ENCODE peak calls at places on chromosome 7, in six cellular contexts. P is heart right ventricle, S is PC-9, T is brain microvascular endothelial cell, L is mucosa of descending colon, C is astrocyte. W is an unnamed sample.

GRCh38 chr7:101066141-101066857 is 19.0 kb upstream of the TRIM56 start:
- DNase-seq in P (peak; percentile 30), S (no peak), T (peak; percentile 12), L (no peak), C (no peak), W (no peak)

GRCh38 chr7:55533050-55533728 is 39.1 kb downstream of the VOPP1 start:
- DNase-seq in P (no peak), S (peak; percentile 84), T (peak; percentile 37), L (peak; percentile 59), C (peak; percentile 71), W (peak; percentile 29)

GRCh38 chr7:152869041-152869676 is 109.6 kb downstream of the ACTR3B start:
- DNase-seq in P (no peak), S (no peak), T (no peak), L (no peak), C (no peak), W (no peak)

GRCh38 chr7:24417526-24418120 is 133.6 kb downstream of the NPY start:
- DNase-seq in P (no peak), S (no peak), T (no peak), L (no peak), C (no peak), W (no peak)

GRCh38 chr7:143485500-143485899 is 7.8 kb downstream of the TAS2R41 start:
- DNase-seq in P (no peak), S (no peak), T (peak; percentile 69), L (no peak), C (peak; percentile 58), W (peak; percentile 61)

GRCh38 chr7:7151285-7151684 is 31.1 kb upstream of the C1GALT1 start:
- DNase-seq in P (no peak), S (no peak), T (no peak), L (no peak), C (no peak), W (no peak)

GRCh38 chr7:134831862-134832261 is 52.4 kb downstream of the CALD1 start:
- DNase-seq in P (peak; percentile 50), S (no peak), T (peak; percentile 63), L (peak; percentile 29), C (no peak), W (no peak)

GRCh38 chr7:141071260-141071854 is 2.5 kb upstream of the TMEM178B start:
- DNase-seq in P (peak; percentile 40), S (no peak), T (no peak), L (peak; percentile 17), C (no peak), W (no peak)

GRCh38 chr7:37247881-37248280 is 200.8 kb downstream of the ELMO1 start:
- DNase-seq in P (no peak), S (peak; percentile 38), T (peak; percentile 16), L (no peak), C (peak; percentile 9), W (no peak)

GRCh38 chr7:65475734-65476319 is 102.2 kb downstream of the ZNF92 start:
- DNase-seq in P (no peak), S (peak; percentile 38), T (no peak), L (peak; percentile 12), C (peak; percentile 36), W (no peak)

GRCh38 chr7:156929789-156930539 is 19.5 kb upstream of the NOM1 start:
- DNase-seq in P (no peak), S (no peak), T (no peak), L (no peak), C (no peak), W (no peak)
- TF ChIP-seq CTCF in P (no peak), S (no peak), T (no peak), L (no peak), C (no peak), W (no peak)

DNA sequence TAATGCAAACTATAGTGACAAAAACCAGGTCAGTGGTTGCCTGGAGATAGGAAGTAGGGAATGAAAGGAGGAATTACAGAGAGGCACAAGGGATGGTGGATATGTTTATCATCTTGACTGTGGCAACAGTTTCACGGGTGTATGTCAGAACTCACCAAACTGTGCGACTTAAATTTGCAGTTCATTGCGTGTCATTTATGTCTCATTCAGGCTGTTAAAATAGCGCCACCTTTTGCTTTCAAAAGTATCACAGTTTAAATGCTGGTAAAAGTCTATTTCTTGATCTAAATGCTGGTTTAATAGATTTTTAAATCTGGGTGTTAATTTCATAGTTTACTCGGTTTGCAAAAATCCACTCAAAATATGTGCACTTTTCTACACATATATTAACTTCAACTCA is 51.0 kb downstream of the PTTG1IP2 start:
- DNase-seq in P (no peak), S (no peak), T (no peak), L (no peak), C (no peak), W (peak; percentile 12)
- TF ChIP-seq CTCF in P (peak; percentile 12), S (no peak), T (peak; percentile 38), L (no peak), C (peak; percentile 35), W (peak; percentile 71)

DNA sequence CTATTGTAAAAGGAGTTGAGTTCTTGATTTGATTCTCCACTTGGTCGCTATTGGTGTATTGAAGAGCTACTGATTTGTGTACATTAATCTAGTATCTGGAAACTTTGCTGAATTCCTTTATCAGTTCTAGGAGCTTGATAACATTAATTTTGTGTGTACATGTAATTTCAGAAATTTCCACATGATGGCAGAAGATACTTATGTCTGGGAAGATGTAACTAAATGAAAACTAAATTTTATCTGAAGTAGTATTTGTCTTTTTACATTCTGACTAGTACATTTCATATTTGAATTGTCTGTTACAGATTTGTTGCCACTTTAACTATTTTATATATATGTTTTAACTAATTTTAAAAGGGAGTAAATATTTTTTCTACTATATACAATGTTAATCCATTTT is 27.6 kb downstream of the SDHAF3 start:
- DNase-seq in P (no peak), S (no peak), T (no peak), L (no peak), C (peak; percentile 18), W (peak; percentile 42)
- TF ChIP-seq CTCF in P (peak; percentile 43), S (peak; percentile 74), T (no peak), L (no peak), C (peak; percentile 25), W (peak; percentile 83)

DNA sequence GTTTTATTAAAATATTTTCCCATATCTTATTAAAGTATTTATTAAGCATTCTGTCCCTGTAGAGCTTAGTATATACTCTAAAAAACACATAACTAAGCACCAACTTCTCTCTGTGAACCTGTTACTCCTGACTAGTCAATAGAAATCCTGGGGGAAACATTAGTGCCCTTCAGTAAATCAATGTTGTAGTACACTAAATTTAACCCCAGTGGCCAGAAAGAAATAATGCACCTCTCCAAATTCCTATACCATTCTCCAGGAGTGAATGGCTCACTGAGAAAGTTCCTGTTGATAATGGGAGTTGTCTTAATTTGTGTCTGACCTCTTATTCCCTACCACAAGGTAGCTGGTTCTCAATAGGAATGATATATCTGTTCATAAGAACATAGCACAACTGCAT is 188.2 kb downstream of the SEMA3D start:
- DNase-seq in P (no peak), S (no peak), T (no peak), L (no peak), C (no peak), W (no peak)
- TF ChIP-seq CTCF in P (no peak), S (peak; percentile 31), T (peak; percentile 24), L (no peak), C (no peak), W (peak; percentile 56)

DNA sequence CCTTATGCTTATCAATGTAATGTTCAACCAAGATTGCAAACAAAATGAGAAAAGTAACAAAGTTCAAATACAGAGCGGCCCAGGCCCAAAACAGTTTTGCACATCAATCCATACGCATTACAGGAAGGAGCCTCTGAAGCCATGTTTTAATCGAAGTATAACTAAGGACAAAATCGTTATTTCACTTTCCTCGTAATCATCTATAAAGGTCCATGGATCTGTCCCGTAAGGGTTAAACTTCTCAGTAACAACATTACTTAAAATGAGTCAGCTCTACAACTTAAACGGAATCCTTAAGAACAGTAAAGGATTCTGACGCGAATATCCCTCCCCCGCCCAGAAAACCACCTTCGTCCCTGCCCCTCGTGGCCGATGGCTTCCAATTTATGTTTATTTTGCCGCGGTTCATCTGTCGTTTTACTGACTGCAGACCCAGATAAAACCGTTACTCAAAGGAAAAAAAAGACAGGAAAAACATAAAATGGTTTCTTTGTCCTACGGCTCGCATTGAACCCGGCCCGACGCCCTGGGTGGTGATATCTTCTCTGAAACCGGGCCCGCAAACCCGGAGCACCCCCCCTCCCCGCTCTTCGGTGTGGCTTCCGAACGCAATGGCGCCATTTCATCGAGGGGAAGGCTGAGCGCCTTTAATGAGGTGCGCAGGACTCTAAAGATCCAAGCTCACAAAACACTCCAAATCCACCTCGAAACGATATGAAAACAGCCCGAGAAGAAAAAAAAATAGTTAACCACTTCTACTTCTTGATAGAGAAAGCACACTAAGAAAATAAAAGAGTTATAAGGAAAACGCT is 1.0 kb downstream of the HNRNPA2B1 start:
- DNase-seq in P (peak; percentile 64), S (no peak), T (no peak), L (peak; percentile 81), C (peak; percentile 30), W (no peak)
- TF ChIP-seq CTCF in P (no peak), S (peak; percentile 14), T (no peak), L (no peak), C (no peak), W (no peak)

DNA sequence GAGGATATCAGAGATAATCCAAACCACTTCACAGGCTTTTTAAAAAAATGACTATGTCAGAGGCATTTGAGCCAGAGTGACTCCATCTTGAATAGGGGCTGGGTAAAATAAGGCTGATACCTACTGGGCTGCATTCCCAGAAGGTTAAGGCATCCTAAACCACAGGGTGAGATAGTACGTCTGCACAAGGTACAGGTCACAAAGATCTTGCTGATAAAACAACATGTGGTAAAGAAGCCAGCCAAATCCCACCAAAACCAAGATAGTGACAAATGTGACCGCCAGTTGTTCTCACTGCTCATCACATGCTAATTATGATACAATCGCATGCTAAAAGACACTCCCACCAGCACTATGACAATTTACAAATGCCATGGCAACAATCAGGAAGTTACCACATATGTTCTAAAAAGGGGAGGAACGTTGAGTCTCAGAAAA is 177.5 kb downstream of the RAPGEF5 start:
- DNase-seq in P (no peak), S (no peak), T (peak; percentile 10), L (no peak), C (peak; percentile 34), W (no peak)
- TF ChIP-seq CTCF in P (no peak), S (no peak), T (no peak), L (no peak), C (no peak), W (no peak)

DNA sequence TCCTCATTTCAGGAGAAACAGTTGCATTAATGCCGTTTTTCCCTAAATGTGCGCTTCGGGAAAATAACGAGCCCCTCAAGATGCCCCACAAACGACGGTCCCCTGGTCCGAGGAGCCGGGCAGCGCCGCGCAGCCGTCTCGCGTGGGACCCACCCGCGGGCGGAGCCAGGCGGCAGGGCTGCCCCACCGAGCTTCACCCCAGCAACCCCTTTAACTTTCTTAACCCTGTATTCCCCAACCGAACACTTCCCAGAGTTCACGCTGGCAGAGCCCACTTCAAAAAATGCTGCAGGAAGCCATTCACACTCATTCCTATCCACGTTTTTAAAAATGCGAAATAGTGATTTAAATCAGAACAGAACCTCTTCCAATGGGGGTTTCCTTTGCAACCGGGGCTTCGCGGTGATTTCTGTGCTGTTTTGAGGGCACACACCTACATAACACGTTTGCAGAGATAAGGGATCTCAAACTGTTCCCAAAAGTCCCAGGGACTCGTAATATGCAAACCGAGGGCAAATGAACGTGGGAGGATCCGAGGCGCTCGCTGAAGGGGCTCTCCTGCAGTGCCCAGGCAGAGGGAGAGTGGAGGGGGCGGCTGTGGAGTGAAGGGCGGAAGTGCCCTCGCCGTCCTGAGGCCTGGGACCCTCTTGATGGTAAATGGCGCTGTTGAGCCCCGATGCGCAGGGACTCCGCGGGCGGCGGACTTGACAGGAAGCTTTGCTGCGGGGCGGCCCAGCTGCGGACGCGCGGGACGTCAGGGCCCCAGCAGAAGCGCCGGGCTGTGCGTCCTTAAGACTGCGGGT is 152.1 kb upstream of the YAE1 start:
- DNase-seq in P (peak; percentile 43), S (no peak), T (peak; percentile 26), L (peak; percentile 30), C (peak; percentile 40), W (no peak)
- TF ChIP-seq CTCF in P (no peak), S (no peak), T (peak; percentile 28), L (no peak), C (no peak), W (peak; percentile 26)

GRCh38 chr7:27181795-27182275 is 3.2 kb downstream of the HOXA11 start:
- DNase-seq in P (no peak), S (no peak), T (no peak), L (no peak), C (no peak), W (no peak)
- TF ChIP-seq CTCF in P (no peak), S (no peak), T (no peak), L (no peak), C (no peak), W (no peak)